ENCODE peak calls at places on chromosome 5, in five cellular contexts. One of them, this sample, is unnamed.

GRCh38 chr5:151238303-151238741 is 14.4 kb upstream of the CCDC69 start:
- DNase-seq in neuronal stem cell: no peak
- DNase-seq in PC-3: no peak
- DNase-seq in mammary epithelial cell: no peak
- DNase-seq in neural progenitor cell: no peak
- DNase-seq in this sample: no peak

GRCh38 chr5:37308796-37309195 is 59.6 kb upstream of the CPLANE1 start:
- DNase-seq in neural progenitor cell: no peak
- DNase-seq in PC-3: no peak
- DNase-seq in mammary epithelial cell: peak
- DNase-seq in neuronal stem cell: no peak
- DNase-seq in this sample: no peak

GRCh38 chr5:119291056-119291455 is 64.8 kb upstream of the TNFAIP8 start:
- DNase-seq in PC-3: no peak
- DNase-seq in neuronal stem cell: no peak
- DNase-seq in neural progenitor cell: no peak
- DNase-seq in mammary epithelial cell: no peak
- DNase-seq in this sample: no peak

GRCh38 chr5:10601246-10602030 is 37.6 kb downstream of the ANKRD33B start:
- DNase-seq in mammary epithelial cell: peak
- DNase-seq in neural progenitor cell: no peak
- DNase-seq in neuronal stem cell: no peak
- DNase-seq in PC-3: peak
- DNase-seq in this sample: peak

GRCh38 chr5:34866989-34867471 is 28.1 kb downstream of the TTC23L start:
- DNase-seq in mammary epithelial cell: no peak
- DNase-seq in PC-3: no peak
- DNase-seq in neural progenitor cell: no peak
- DNase-seq in neuronal stem cell: no peak
- DNase-seq in this sample: peak

GRCh38 chr5:122846051-122846567 is 696 bp downstream of the SNX24 start:
- DNase-seq in neural progenitor cell: peak
- DNase-seq in neuronal stem cell: no peak
- DNase-seq in PC-3: peak
- DNase-seq in mammary epithelial cell: peak
- DNase-seq in this sample: no peak

GRCh38 chr5:76499528-76500161 is 96.6 kb downstream of the IQGAP2 start:
- DNase-seq in PC-3: no peak
- DNase-seq in mammary epithelial cell: no peak
- DNase-seq in neuronal stem cell: no peak
- DNase-seq in neural progenitor cell: no peak
- DNase-seq in this sample: no peak

GRCh38 chr5:67093259-67093658 is 103.3 kb downstream of the CD180 start:
- DNase-seq in PC-3: no peak
- DNase-seq in neuronal stem cell: no peak
- DNase-seq in neural progenitor cell: no peak
- DNase-seq in mammary epithelial cell: no peak
- DNase-seq in this sample: no peak

GRCh38 chr5:172775326-172776234 is 4.6 kb upstream of the DUSP1 start:
- DNase-seq in PC-3: peak
- DNase-seq in mammary epithelial cell: peak
- DNase-seq in neural progenitor cell: no peak
- DNase-seq in neuronal stem cell: no peak
- DNase-seq in this sample: no peak

GRCh38 chr5:54663876-54664275 is 146.3 kb downstream of the SNX18 start:
- DNase-seq in PC-3: peak
- DNase-seq in mammary epithelial cell: peak
- DNase-seq in neural progenitor cell: no peak
- DNase-seq in neuronal stem cell: no peak
- DNase-seq in this sample: no peak

GRCh38 chr5:94983861-94984535 is 300.9 kb downstream of the MCTP1 start:
- DNase-seq in neuronal stem cell: no peak
- DNase-seq in mammary epithelial cell: peak
- DNase-seq in PC-3: peak
- DNase-seq in neural progenitor cell: no peak
- DNase-seq in this sample: no peak

GRCh38 chr5:58405175-58405574 is 54.7 kb downstream of the PLK2 start:
- DNase-seq in neuronal stem cell: no peak
- DNase-seq in neural progenitor cell: no peak
- DNase-seq in PC-3: no peak
- DNase-seq in mammary epithelial cell: peak
- DNase-seq in this sample: no peak

DNA sequence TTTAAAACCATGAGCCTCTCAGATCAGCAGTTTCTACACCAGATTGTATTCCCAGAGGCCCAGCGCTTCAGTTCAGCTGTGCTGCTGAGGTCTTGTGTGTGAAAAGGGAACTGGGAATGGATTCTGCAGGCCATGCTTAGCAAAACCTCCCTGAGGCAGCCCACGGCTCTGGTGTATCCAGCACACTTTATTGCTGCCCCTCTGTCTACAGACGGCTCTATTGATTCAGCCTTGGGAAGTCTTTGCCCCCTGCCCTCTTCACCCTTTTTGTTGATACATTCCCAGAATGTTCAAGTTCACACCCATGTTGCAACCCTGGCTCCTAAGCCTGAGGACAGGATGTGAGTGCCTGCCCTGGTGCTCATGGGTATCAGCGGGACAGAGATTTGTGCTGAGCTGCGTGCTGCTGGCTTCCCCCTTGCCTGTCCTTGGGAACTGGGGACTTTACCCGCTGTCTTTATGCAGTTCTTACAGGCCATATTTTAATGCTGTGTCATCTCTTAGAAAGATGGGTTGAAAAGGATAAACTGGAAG is 37.3 kb downstream of the ARHGAP26 start:
- DNase-seq in neural progenitor cell: no peak
- DNase-seq in mammary epithelial cell: no peak
- DNase-seq in neuronal stem cell: no peak
- DNase-seq in PC-3: no peak
- DNase-seq in this sample: no peak
- H3K9ac ChIP-seq in neural progenitor cell: no peak
- H3K9ac ChIP-seq in mammary epithelial cell: no peak
- H3K9ac ChIP-seq in neuronal stem cell: no peak
- H3K9ac ChIP-seq in PC-3: no peak
- H3K9ac ChIP-seq in this sample: no peak

GRCh38 chr5:132498686-132499271 is 8.2 kb upstream of the IRF1 start:
- DNase-seq in mammary epithelial cell: no peak
- DNase-seq in neural progenitor cell: no peak
- DNase-seq in neuronal stem cell: no peak
- DNase-seq in PC-3: peak
- DNase-seq in this sample: no peak
- H3K9ac ChIP-seq in mammary epithelial cell: no peak
- H3K9ac ChIP-seq in neural progenitor cell: no peak
- H3K9ac ChIP-seq in neuronal stem cell: no peak
- H3K9ac ChIP-seq in PC-3: no peak
- H3K9ac ChIP-seq in this sample: no peak

GRCh38 chr5:115627295-115627825 is 1.5 kb upstream of the TMED7 start:
- DNase-seq in mammary epithelial cell: no peak
- DNase-seq in PC-3: no peak
- DNase-seq in neural progenitor cell: no peak
- DNase-seq in neuronal stem cell: no peak
- DNase-seq in this sample: no peak
- H3K9ac ChIP-seq in mammary epithelial cell: no peak
- H3K9ac ChIP-seq in PC-3: no peak
- H3K9ac ChIP-seq in neural progenitor cell: no peak
- H3K9ac ChIP-seq in neuronal stem cell: no peak
- H3K9ac ChIP-seq in this sample: no peak

DNA sequence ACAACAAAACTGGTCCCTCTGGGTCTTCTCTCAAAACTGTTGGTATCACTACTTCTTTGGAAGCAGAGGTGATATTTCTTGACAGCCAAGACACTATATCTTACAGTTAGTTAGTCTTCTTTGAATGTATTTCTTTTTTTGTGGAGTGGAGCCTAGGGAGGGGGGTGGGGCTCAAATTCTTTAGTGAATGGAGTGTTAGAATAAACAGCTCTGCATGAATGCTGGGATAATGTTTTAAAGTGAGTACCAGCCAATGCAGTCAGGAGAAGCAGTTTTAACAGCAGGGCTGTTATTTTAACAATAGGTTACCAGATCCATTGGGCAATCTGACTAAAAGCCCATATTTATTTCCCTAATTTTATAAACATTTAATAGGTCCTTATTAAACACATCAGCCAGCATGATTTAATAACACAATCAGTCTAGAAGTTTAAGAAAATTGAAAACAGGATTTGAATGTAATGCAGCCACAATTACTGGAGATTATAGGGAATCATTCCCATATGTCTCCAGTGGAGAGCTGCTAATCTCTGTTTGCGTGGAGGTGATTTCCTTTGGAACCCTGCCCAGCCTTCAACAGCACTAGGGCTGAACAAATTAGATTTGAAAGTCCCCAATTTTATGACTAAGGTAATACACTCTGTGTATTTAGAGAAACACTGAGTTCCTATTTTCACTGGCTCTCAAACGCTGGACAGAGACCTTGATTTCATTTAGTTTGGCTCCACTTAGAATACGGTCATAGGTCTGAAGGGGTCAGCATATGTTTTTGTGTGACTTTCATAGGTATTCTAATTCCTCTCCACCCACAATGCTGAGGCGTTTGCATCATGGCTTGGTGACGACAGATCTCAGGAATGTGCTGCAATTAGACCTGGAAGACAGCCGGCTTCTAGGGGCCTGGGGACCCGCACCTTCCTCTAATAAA is 508.5 kb downstream of the EBF1 start:
- DNase-seq in neural progenitor cell: peak
- DNase-seq in PC-3: peak
- DNase-seq in mammary epithelial cell: peak
- DNase-seq in neuronal stem cell: peak
- DNase-seq in this sample: peak
- H3K9ac ChIP-seq in neural progenitor cell: no peak
- H3K9ac ChIP-seq in PC-3: no peak
- H3K9ac ChIP-seq in mammary epithelial cell: no peak
- H3K9ac ChIP-seq in neuronal stem cell: no peak
- H3K9ac ChIP-seq in this sample: no peak

DNA sequence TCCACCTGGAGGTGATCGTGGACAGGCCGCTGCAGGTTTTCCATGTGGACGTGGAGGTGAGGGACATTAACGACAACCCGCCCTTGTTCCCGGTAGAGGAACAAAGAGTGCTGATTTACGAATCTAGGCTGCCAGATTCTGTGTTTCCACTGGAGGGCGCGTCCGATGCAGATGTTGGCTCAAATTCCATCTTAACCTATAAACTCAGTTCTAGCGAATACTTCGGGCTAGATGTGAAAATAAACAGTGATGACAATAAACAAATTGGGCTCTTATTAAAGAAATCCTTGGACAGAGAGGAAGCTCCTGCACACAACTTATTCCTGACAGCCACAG is 610 bp downstream of the PCDHA6 start:
- DNase-seq in neuronal stem cell: no peak
- DNase-seq in PC-3: no peak
- DNase-seq in mammary epithelial cell: no peak
- DNase-seq in neural progenitor cell: no peak
- DNase-seq in this sample: no peak
- H3K9ac ChIP-seq in neuronal stem cell: no peak
- H3K9ac ChIP-seq in PC-3: no peak
- H3K9ac ChIP-seq in mammary epithelial cell: no peak
- H3K9ac ChIP-seq in neural progenitor cell: no peak
- H3K9ac ChIP-seq in this sample: no peak

DNA sequence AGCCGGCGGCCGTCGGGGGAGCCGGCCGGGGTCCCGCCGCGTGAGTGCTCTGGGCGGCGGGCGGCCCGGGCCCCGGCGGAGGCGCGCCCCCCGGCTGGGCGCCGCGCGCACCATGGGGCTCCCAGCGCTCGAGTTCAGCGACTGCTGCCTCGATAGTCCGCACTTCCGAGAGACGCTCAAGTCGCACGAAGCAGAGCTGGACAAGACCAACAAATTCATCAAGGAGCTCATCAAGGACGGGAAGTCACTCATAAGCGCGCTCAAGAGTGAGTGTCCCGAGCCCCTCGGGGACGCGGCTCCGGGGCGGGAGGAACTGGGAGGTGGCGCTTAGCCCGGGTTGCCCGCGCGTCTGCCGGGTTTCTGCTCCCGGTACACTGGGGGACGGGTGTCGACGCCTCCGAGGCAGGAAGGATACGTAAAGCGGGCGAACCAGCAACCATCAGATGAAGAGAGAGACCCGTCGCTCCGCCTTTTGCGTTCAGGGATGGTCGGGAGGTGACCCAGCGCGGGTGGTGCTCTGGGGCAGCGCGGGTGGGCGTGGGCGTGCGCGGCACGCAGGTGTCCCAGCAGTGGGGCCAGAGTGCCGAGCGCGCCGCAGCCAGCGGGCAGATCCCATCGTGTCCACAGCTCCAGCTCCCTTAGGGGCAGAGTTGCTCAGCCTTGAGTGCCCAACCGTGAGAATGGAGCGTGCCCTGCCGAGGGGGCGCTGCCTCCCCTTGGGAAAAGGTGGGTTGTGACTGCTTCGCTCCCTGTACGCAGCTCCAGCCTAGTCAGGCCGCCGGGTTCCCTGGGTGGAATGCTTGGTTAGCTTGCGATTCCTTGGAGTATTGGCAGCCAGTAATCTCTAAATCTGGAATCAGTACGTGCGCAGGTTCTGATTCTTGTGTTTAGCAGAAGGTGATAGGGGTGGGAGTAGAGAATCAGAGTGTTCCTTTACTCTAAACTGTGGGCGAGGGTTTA is 753 bp downstream of the ARHGAP26 start:
- DNase-seq in mammary epithelial cell: peak
- DNase-seq in neural progenitor cell: peak
- DNase-seq in PC-3: peak
- DNase-seq in neuronal stem cell: peak
- DNase-seq in this sample: peak
- H3K9ac ChIP-seq in mammary epithelial cell: peak
- H3K9ac ChIP-seq in neural progenitor cell: no peak
- H3K9ac ChIP-seq in PC-3: peak
- H3K9ac ChIP-seq in neuronal stem cell: peak
- H3K9ac ChIP-seq in this sample: peak